ENCODE peak calls at places on chromosomes 4 and X, in eight cellular contexts. B is PC-3, U is mesothelial cell of epicardium, J is retinal pigment epithelial cell, W is endothelial cell, Q is left lung, T is uterus, E is fibroblast of lung. G is an unnamed sample.

GRCh38 chrX:131650637-131651410 is 107.0 kb downstream of the OR13H1 start:
- DNase-seq in B (peak; percentile 68), U (no peak), J (no peak), W (no peak), Q (no peak), T (no peak), E (peak; percentile 55), G (no peak)

GRCh38 chr4:114173968-114174367 is 194.5 kb upstream of the ARSJ start:
- DNase-seq in B (no peak), U (no peak), J (no peak), W (no peak), Q (no peak), T (no peak), E (no peak), G (no peak)

GRCh38 chr4:11424000-11424399 is 4.7 kb downstream of the HS3ST1 start:
- DNase-seq in B (peak; percentile 6), U (no peak), J (no peak), W (peak; percentile 53), Q (no peak), T (no peak), E (peak; percentile 18), G (no peak)

GRCh38 chrX:104618106-104618895 is 52.3 kb downstream of the IL1RAPL2 start:
- DNase-seq in B (peak; percentile 93), U (no peak), J (no peak), W (no peak), Q (no peak), T (no peak), E (no peak), G (peak; percentile 47)

GRCh38 chrX:24513416-24513815 is 48.3 kb downstream of the PDK3 start:
- DNase-seq in B (peak; percentile 28), U (no peak), J (no peak), W (no peak), Q (no peak), T (no peak), E (no peak), G (no peak)

GRCh38 chrX:92224406-92224805 is 445.2 kb downstream of the PCDH11X start:
- DNase-seq in B (no peak), U (no peak), J (no peak), W (no peak), Q (no peak), T (no peak), E (no peak), G (no peak)

GRCh38 chr4:7436256-7436655 is 1.5 kb upstream of the PSAPL1 start:
- DNase-seq in B (no peak), U (no peak), J (no peak), W (no peak), Q (peak; percentile 62), T (no peak), E (no peak), G (no peak)

GRCh38 chr4:11426716-11427115 is 2.0 kb downstream of the HS3ST1 start:
- DNase-seq in B (no peak), U (no peak), J (no peak), W (no peak), Q (no peak), T (no peak), E (peak; percentile 7), G (no peak)

GRCh38 chr4:185640809-185641675 is 105.7 kb upstream of the PDLIM3 start:
- DNase-seq in B (peak; percentile 74), U (no peak), J (peak; percentile 48), W (no peak), Q (no peak), T (no peak), E (peak; percentile 77), G (peak; percentile 17)

GRCh38 chr4:101762025-101762424 is 28.5 kb upstream of the BANK1 start:
- DNase-seq in B (no peak), U (no peak), J (no peak), W (no peak), Q (no peak), T (no peak), E (peak; percentile 3), G (no peak)

GRCh38 chrX:77061022-77061421 is 386.2 kb upstream of the FGF16 start:
- DNase-seq in B (no peak), U (no peak), J (no peak), W (no peak), Q (no peak), T (no peak), E (no peak), G (no peak)

GRCh38 chrX:80335062-80335830 is 85.0 kb upstream of the TENT5D start:
- DNase-seq in B (peak; percentile 63), U (no peak), J (no peak), W (peak; percentile 70), Q (peak; percentile 79), T (peak; percentile 22), E (no peak), G (peak; percentile 1)

GRCh38 chr4:63296773-63297172 is 1112.5 kb downstream of the TECRL start:
- DNase-seq in B (peak; percentile 49), U (no peak), J (no peak), W (no peak), Q (no peak), T (no peak), E (no peak), G (peak; percentile 23)

GRCh38 chr4:85522836-85523235 is 47.9 kb downstream of the ARHGAP24 start:
- DNase-seq in B (no peak), U (no peak), J (no peak), W (no peak), Q (no peak), T (no peak), E (peak; percentile 47), G (no peak)

GRCh38 chrX:47497274-47497673 is 14.3 kb upstream of the ZNF41 start:
- DNase-seq in B (peak; percentile 62), U (no peak), J (no peak), W (no peak), Q (no peak), T (no peak), E (peak; percentile 20), G (no peak)

DNA sequence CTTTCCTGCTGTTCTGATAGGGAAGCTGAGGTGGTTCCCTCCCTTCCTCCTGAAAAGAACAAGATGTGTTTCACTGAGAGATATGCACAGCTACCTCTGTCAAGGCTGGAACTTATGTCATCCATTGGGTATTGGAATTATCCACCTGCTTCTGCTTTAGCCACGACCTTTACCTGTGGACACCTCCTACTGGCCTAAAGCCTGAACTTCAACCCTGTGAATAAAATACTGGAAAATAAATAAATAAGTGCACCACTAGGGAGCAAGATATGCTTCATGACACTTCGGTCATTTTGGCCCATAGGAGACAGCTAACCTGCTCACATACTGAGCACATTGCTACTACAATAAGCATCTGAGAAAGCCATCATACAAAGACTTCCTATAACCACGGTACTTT is 419.9 kb upstream of the NWD2 start:
- DNase-seq in B (peak; percentile 18), U (no peak), J (no peak), W (no peak), Q (no peak), T (no peak), E (no peak), G (no peak)
- TF ChIP-seq CTCF in B (peak; percentile 36), U (peak; percentile 32), J (no peak), W (peak; percentile 54), Q (no peak), T (no peak), E (no peak), G (peak; percentile 51)

GRCh38 chrX:54788446-54788845 is 9.6 kb downstream of the ITIH6 start:
- DNase-seq in B (no peak), U (no peak), J (no peak), W (no peak), Q (no peak), T (no peak), E (no peak), G (no peak)

GRCh38 chrX:54785901-54786300 is 12.2 kb downstream of the ITIH6 start:
- DNase-seq in B (peak; percentile 7), U (no peak), J (no peak), W (peak; percentile 22), Q (no peak), T (no peak), E (no peak), G (no peak)

GRCh38 chrX:54786972-54787371 is 11.1 kb downstream of the ITIH6 start:
- DNase-seq in B (peak; percentile 53), U (no peak), J (no peak), W (no peak), Q (no peak), T (no peak), E (no peak), G (peak; percentile 27)
- TF ChIP-seq CTCF in B (peak; percentile 50), U (no peak), J (peak; percentile 26), W (no peak), Q (no peak), T (no peak), E (no peak), G (peak; percentile 65)

GRCh38 chr4:155403886-155404285 is 27.1 kb upstream of the MAP9 start:
- DNase-seq in B (peak; percentile 71), U (no peak), J (no peak), W (no peak), Q (no peak), T (no peak), E (peak; percentile 37), G (peak; percentile 44)
- TF ChIP-seq CTCF in B (peak; percentile 68), U (no peak), J (peak; percentile 36), W (no peak), Q (peak; percentile 43), T (peak; percentile 48), E (peak; percentile 25), G (peak; percentile 75)

DNA sequence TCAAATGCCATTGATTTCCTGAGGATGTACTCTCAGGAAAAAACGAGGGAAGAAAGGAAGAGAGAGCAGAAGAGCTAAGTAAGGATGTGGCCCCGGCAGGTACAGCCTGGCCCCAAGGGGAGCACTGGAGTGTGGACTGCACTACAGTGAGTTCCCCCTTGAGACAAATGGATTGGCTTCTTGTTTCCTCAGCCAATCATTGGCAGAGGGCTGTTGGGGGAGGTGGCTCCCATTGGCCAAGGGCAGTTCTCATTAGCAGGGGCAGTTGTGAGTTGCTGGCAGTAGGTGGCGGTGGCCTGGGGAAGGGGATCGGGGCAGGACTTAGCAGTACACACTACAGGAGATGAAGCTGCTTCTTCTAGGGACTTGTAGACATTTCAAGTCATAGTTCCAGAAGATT is 24.1 kb upstream of the OCIAD2 start:
- DNase-seq in B (no peak), U (no peak), J (no peak), W (no peak), Q (no peak), T (no peak), E (no peak), G (no peak)
- TF ChIP-seq CTCF in B (peak; percentile 12), U (no peak), J (no peak), W (no peak), Q (no peak), T (no peak), E (no peak), G (no peak)

DNA sequence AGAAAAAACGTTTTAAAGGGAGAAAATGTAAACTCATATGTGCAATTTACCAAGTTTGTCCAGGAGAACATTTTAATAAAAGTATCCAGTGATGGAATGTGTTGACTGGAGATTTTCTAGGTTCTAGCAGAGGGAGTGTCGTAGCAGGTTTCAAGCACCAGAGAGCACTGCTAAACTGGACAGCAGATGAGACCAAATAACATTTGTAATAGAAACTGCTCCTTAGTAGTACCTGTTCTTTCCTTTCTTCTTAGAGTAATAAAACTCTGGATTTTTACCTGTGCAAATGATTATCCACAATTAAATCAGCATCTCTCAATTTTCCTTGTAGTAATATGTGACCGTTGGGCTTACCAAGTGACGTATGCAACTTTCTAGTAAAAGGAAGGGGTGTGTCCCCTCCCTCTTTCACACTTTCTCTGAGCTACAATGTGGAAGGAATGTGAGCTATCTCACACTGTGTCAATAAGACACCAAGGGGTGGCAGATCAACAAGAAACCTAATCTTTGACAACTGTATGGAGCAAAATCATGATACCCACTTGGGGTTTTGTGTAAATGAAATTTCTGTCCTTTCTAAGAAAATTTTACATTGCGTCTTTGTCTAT is 9.5 kb downstream of the HPGDS start:
- DNase-seq in B (peak; percentile 9), U (no peak), J (no peak), W (no peak), Q (no peak), T (no peak), E (no peak), G (no peak)
- TF ChIP-seq CTCF in B (peak; percentile 49), U (no peak), J (peak; percentile 29), W (no peak), Q (no peak), T (no peak), E (no peak), G (peak; percentile 30)

G was measured in foreskin keratinocyte.